ENCODE peak calls at places on chromosomes 4 and X, in six cellular contexts. E, K, N, L, C and W are unnamed samples.

GRCh38 chr4:4332529-4332928 is 42.5 kb downstream of the ZBTB49 start:
- DNase-seq in L (no peak), K (no peak), N (no peak), C (no peak), E (no peak), W (no peak)

GRCh38 chr4:336099-336892 is 1.3 kb upstream of the ZNF141 start:
- DNase-seq in C (peak; percentile 17), E (peak; percentile 29), K (no peak), L (peak; percentile 15), N (peak; percentile 26), W (peak; percentile 68)

GRCh38 chrX:136961594-136962135 is 72.1 kb downstream of the GPR101 start:
- DNase-seq in E (no peak), N (no peak), K (no peak), L (no peak), C (no peak), W (no peak)

GRCh38 chr4:3145251-3145908 is 70.9 kb downstream of the HTT start:
- DNase-seq in C (peak; percentile 13), N (no peak), L (no peak), K (peak; percentile 80), E (no peak), W (no peak)

GRCh38 chr4:87055340-87055739 is 120.5 kb downstream of the AFF1 start:
- DNase-seq in E (no peak), N (no peak), C (no peak), K (no peak), L (no peak), W (no peak)

GRCh38 chrX:22652596-22652995 is 347.2 kb upstream of the DDX53 start:
- DNase-seq in L (peak; percentile 6), K (peak; percentile 50), E (peak; percentile 60), N (peak; percentile 80), C (peak; percentile 30), W (peak; percentile 43)

GRCh38 chr4:140293979-140294378 is 79.5 kb upstream of the SCOC start:
- DNase-seq in K (no peak), C (no peak), N (peak; percentile 78), L (no peak), E (no peak), W (no peak)

GRCh38 chrX:128805236-128805635 is 718.1 kb downstream of the SMARCA1 start:
- DNase-seq in E (no peak), C (no peak), L (no peak), K (no peak), N (no peak), W (no peak)

GRCh38 chrX:40734956-40735317 is 405 bp downstream of the MED14 start:
- DNase-seq in K (no peak), N (no peak), E (no peak), C (peak; percentile 24), L (no peak), W (no peak)

GRCh38 chr4:1565598-1566295 is 118.4 kb downstream of the FAM53A start:
- DNase-seq in E (no peak), N (no peak), C (no peak), L (no peak), K (no peak), W (no peak)

GRCh38 chrX:97234471-97235097 is 350.9 kb downstream of the RPA4 start:
- DNase-seq in E (no peak), L (no peak), C (peak; percentile 15), N (no peak), K (no peak), W (no peak)

GRCh38 chr4:123381996-123382395 is 14.6 kb upstream of the SPRY1 start:
- DNase-seq in K (no peak), E (no peak), C (no peak), N (peak; percentile 45), L (no peak), W (no peak)

GRCh38 chr4:181753189-181753588 is 490.0 kb upstream of the TENM3 start:
- DNase-seq in L (no peak), E (no peak), C (no peak), N (no peak), K (no peak), W (no peak)

GRCh38 chr4:75249739-75250138 is 264.5 kb downstream of the RCHY1 start:
- DNase-seq in L (no peak), N (no peak), K (no peak), E (no peak), C (no peak), W (no peak)

GRCh38 chrX:140580478-140580877 is 75.6 kb upstream of the SOX3 start:
- DNase-seq in E (no peak), L (no peak), N (no peak), K (no peak), C (no peak), W (no peak)

GRCh38 chrX:20427173-20427770 is 160.6 kb upstream of the RPS6KA3 start:
- DNase-seq in K (no peak), N (peak; percentile 32), E (no peak), C (no peak), L (no peak), W (no peak)

GRCh38 chr4:166312166-166312565 is 439.1 kb downstream of the TLL1 start:
- DNase-seq in K (no peak), C (no peak), E (no peak), L (no peak), N (peak; percentile 37), W (no peak)

GRCh38 chr4:1563768-1564485 is 120.2 kb downstream of the FAM53A start:
- DNase-seq in E (no peak), C (no peak), K (no peak), L (no peak), N (no peak), W (no peak)

GRCh38 chr4:184177271-184177670 is 40.4 kb downstream of the ENPP6 start:
- DNase-seq in E (no peak), C (no peak), N (peak; percentile 79), K (no peak), L (no peak), W (no peak)

GRCh38 chr4:87973283-87974169 is 2.0 kb upstream of the SPP1 start:
- DNase-seq in N (peak; percentile 96), C (peak; percentile 95), L (peak; percentile 44), E (peak; percentile 58), K (peak; percentile 84), W (peak; percentile 38)

GRCh38 chrX:69107747-69108410 is 57.4 kb downstream of the PJA1 start:
- DNase-seq in K (no peak), E (no peak), L (no peak), N (peak; percentile 49), C (no peak), W (no peak)

GRCh38 chr4:73730854-73731253 is 9.5 kb upstream of the CXCL8 start:
- DNase-seq in E (no peak), N (no peak), K (no peak), C (no peak), L (no peak), W (no peak)

GRCh38 chrX:72634321-72634720 is 61.7 kb upstream of the HDAC8 start:
- DNase-seq in C (no peak), E (no peak), N (no peak), K (no peak), L (no peak), W (no peak)

GRCh38 chrX:18291006-18291545 is 63.4 kb downstream of the SCML2 start:
- DNase-seq in K (peak; percentile 66), N (no peak), C (peak; percentile 68), E (no peak), L (no peak), W (no peak)

GRCh38 chrX:132031867-132032266 is 8.8 kb downstream of the STK26 start:
- DNase-seq in K (no peak), N (no peak), C (no peak), E (no peak), L (no peak), W (no peak)

GRCh38 chr4:187606581-187606980 is 389.0 kb upstream of the ZFP42 start:
- DNase-seq in N (peak; percentile 77), C (peak; percentile 63), K (peak; percentile 69), E (peak; percentile 63), L (peak; percentile 44), W (peak; percentile 56)

DNA sequence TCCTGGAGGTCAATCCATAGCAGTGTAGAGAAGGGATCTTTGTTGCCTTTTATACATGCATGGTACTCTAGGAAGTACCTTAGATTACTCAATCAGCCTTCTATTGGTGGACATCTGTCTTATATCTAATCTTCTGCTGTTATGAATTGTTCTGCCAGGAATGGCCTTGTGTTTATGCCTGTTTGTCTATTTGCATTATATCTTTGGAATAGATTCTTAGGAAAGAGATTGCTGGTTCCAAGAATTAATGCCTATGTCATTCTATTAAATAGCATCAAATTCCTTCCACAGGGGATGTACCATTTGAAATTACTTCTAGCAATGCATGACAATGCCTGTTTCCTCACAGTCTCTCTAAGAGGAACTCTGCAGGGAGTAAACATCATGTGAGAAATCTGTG is 42.5 kb downstream of the BEX3 start:
- DNase-seq in K (no peak), E (no peak), C (no peak), L (no peak), N (no peak), W (no peak)
- H2BK15ac ChIP-seq in K (no peak overlapping the region), E (no peak overlapping the region), C (no peak overlapping the region), L (no peak overlapping the region), N (no peak overlapping the region), W (no peak overlapping the region)

GRCh38 chrX:119648421-119648775 is 42.2 kb upstream of the NKRF start:
- DNase-seq in K (no peak), E (no peak), L (no peak), N (no peak), C (no peak), W (no peak)

GRCh38 chrX:119659522-119659921 is 33.4 kb downstream of the SEPTIN6 start:
- DNase-seq in L (no peak), C (no peak), E (no peak), K (no peak), N (no peak), W (no peak)

GRCh38 chrX:119655125-119655524 is 37.8 kb downstream of the SEPTIN6 start:
- DNase-seq in L (no peak), C (peak; percentile 96), E (no peak), K (peak; percentile 88), N (peak; percentile 20), W (no peak)

DNA sequence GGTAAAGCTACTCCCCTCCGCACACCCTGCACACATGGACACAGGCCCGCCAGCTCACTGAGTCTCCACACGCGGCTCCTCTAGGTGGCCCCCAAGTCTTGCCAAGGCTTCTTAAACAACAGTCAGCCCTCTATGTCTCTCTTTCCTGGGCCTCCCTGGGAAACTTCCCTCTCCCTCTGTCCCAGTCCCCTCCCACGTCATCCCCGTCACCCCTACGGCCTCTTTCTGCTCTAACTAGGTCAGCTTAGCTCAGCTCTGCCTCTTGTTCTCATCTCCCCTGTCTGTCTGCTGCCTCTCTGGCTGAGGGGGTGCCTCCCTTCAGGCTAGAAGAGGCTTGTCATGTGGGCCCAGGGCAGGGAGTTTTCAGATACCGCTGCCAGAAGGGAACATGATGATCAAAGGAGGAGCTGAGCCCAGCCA is 38.8 kb downstream of the SEPTIN6 start:
- DNase-seq in C (peak; percentile 86), L (peak; percentile 1), N (peak; percentile 51), K (peak; percentile 54), E (peak; percentile 36), W (no peak)
- H2BK15ac ChIP-seq in C (no peak overlapping the region), L (no peak overlapping the region), N (no peak overlapping the region), K (no peak overlapping the region), E (no peak overlapping the region), W (no peak overlapping the region)

DNA sequence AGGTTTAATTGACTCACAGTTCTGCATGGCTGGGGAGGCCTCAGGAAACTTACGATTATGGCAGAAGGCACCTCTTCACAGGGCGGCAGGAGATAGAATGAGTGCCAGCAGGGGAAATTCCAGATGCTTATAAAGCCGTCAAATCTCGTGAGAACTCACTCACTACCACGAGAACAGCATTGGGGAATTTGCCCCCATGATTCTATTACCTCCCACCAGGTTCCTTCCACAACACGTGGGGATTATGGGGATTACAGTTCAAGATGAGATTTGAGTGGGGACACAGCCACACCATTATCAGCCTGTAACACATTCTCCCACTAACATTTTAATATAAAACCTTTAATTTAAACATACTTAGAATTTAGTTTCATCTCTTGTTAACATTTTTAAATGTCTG is 144.7 kb upstream of the SMIM10 start:
- DNase-seq in L (no peak), E (no peak), K (no peak), N (no peak), C (no peak), W (no peak)
- H2BK15ac ChIP-seq in L (no peak overlapping the region), E (no peak overlapping the region), K (no peak overlapping the region), N (no peak overlapping the region), C (no peak overlapping the region), W (no peak overlapping the region)

GRCh38 chrX:110420771-110421498 is 62.3 kb downstream of the RTL9 start:
- DNase-seq in K (peak; percentile 34), L (no peak), N (no peak), E (no peak), C (no peak), W (no peak)
- H2BK15ac ChIP-seq in K (no peak overlapping the region), L (no peak overlapping the region), N (no peak overlapping the region), E (no peak overlapping the region), C (no peak overlapping the region), W (no peak overlapping the region)